ENCODE peak calls at places on chromosomes 12 and 14, in seven cellular contexts. R is ovary, H is A549, T is cardiac muscle cell, N is thyroid gland, G is neural progenitor cell, Y is kidney. P is an unnamed sample.
A peak's percentile ranks its signal among the peaks of the same experiment; 100 is the strongest.

GRCh38 chr14:50399251-50400032 is 2.8 kb upstream of the CDKL1 start:
- DNase-seq in R (peak; percentile 56), H (peak; percentile 24), T (no peak), N (peak; percentile 88), G (no peak), Y (no peak), P (no peak)

GRCh38 chr12:14663002-14663401 is 33.4 kb downstream of the GUCY2C start:
- DNase-seq in R (no peak), H (no peak), T (no peak), N (no peak), G (no peak), Y (no peak), P (no peak)

GRCh38 chr14:34069854-34070582 is 119.1 kb upstream of the EGLN3 start:
- DNase-seq in R (no peak), H (no peak), T (no peak), N (no peak), G (no peak), Y (no peak), P (no peak)

GRCh38 chr12:2233034-2233433 is 180.2 kb downstream of the CACNA1C start:
- DNase-seq in R (no peak), H (no peak), T (no peak), N (no peak), G (no peak), Y (no peak), P (no peak)

GRCh38 chr14:68986926-68987652 is 8.0 kb upstream of the ACTN1 start:
- DNase-seq in R (no peak), H (no peak), T (no peak), N (no peak), G (no peak), Y (no peak), P (no peak)

GRCh38 chr12:79522237-79522636 is 168.5 kb downstream of the PAWR start:
- DNase-seq in R (no peak), H (no peak), T (no peak), N (no peak), G (peak; percentile 37), Y (no peak), P (no peak)

GRCh38 chr12:13981296-13981962 is at the start of gene GRIN2B:
- DNase-seq in R (no peak), H (peak; percentile 53), T (peak; percentile 22), N (no peak), G (peak; percentile 58), Y (no peak), P (no peak)

GRCh38 chr12:111451649-111452129 is 46.0 kb downstream of the SH2B3 start:
- DNase-seq in R (no peak), H (peak; percentile 56), T (peak; percentile 47), N (no peak), G (peak; percentile 39), Y (no peak), P (no peak)

GRCh38 chr12:109199324-109199723 is 82.9 kb downstream of the ACACB start:
- DNase-seq in R (no peak), H (no peak), T (no peak), N (no peak), G (no peak), Y (no peak), P (no peak)

GRCh38 chr14:50805396-50805795 is 25.6 kb downstream of the NIN start:
- DNase-seq in R (no peak), H (no peak), T (no peak), N (no peak), G (no peak), Y (no peak), P (no peak)

GRCh38 chr12:14454098-14454907 is 88.8 kb downstream of the ATF7IP start:
- DNase-seq in R (no peak), H (peak; percentile 68), T (peak; percentile 70), N (no peak), G (peak; percentile 76), Y (no peak), P (no peak)

GRCh38 chr14:61536661-61537566 is 158.4 kb upstream of the HIF1A start:
- DNase-seq in R (no peak), H (peak; percentile 44), T (no peak), N (no peak), G (no peak), Y (no peak), P (no peak)
- H3K27ac ChIP-seq in R (no peak overlapping the region), H (peak overlapping the region; percentile 96), T (no peak overlapping the region), N (peak overlapping the region; percentile 93), G (no peak overlapping the region), Y (peak overlapping the region; percentile 93), P (no peak overlapping the region)

DNA sequence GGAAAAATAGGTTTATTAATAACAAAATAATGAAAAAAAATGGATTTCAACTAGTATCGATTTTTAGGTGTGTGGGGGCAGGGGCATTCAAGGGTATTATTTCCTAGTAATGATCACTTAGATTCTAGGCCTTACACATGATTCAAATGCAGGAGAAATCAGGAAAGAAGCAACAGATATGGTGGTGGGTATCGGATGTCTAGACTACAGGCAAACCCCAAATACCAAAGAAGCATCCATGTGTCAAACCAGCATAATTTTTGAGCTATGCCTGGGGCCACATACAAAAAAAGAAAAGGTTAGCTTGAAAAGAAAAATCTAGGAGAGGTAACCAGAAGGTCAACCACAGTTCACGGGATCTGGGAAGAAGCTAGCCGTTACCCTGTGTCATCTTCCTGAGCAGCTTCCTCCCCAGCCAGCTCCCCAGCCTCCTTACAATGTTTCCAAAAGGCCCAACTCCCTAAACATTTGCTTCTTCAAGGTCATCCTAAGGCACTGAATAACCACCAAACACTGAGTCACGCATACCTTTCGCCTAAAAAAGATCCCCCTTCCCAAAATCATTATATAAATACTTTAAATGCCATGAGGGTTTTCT is 3.2 kb downstream of the SINHCAF start:
- DNase-seq in R (peak; percentile 31), H (peak; percentile 43), T (peak; percentile 20), N (no peak), G (peak; percentile 33), Y (no peak), P (no peak)
- H3K4me3 ChIP-seq in R (peak overlapping the region; percentile 79), H (peak overlapping the region; percentile 86), T (peak overlapping the region; percentile 87), N (peak overlapping the region; percentile 76), G (peak overlapping the region; percentile 85), Y (peak overlapping the region; percentile 72), P (no peak overlapping the region)

GRCh38 chr14:92512807-92513203 is 776 bp upstream of the RIN3 start:
- DNase-seq in R (no peak), H (no peak), T (no peak), N (no peak), G (no peak), Y (no peak), P (no peak)
- H3K4me1 ChIP-seq in R (peaks cover 7% of the 10 kb centered on the region), H (peaks cover 37% of the 10 kb centered on the region), T (no peaks in the 10 kb centered on the region), N (peaks cover 8% of the 10 kb centered on the region), G (no peaks in the 10 kb centered on the region), Y (no peaks in the 10 kb centered on the region), P (peaks cover 7% of the 10 kb centered on the region)

GRCh38 chr12:43550831-43551270 is 1.2 kb downstream of the ADAMTS20 start:
- DNase-seq in R (no peak), H (no peak), T (peak; percentile 31), N (no peak), G (peak; percentile 41), Y (peak; percentile 61), P (no peak)

GRCh38 chr12:43551271-43551970 is 582 bp downstream of the ADAMTS20 start:
- DNase-seq in R (no peak), H (no peak), T (peak; percentile 26), N (no peak), G (peak; percentile 67), Y (peak; percentile 68), P (no peak)

GRCh38 chr12:43556057-43556456 is 4.1 kb upstream of the ADAMTS20 start:
- DNase-seq in R (no peak), H (no peak), T (no peak), N (no peak), G (no peak), Y (no peak), P (no peak)

DNA sequence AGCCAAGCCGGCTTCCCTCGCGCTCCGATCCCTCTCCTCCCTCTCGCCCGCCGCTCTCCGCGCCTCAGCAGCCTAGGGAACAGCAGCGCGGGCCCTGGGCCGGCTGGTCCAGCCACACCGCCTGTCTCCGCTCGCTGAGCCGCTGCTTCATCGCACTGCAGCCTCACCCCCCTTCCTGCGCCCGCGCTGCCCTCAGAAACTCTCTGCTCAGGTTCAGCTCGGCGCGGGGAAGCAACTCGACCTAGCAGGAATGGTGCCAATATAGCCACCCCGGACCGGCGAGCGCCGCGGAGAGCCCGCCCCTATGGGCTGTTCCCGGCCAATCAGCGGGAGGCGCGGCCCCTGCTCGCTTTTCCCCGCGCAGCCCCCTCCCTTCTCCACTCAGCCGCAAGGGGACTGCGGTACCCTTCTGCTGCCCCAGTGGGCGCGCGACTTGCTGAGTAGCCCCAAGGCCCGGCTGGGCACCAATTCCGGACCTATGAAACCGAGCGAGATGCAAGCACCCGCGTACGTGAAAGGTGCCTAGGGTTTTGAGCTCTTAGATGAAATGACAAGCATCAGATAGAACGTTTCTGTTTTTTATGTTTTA is at the start of gene ADAMTS20:
- DNase-seq in R (no peak), H (no peak), T (peak; percentile 71), N (no peak), G (peak; percentile 96), Y (peak; percentile 51), P (no peak)
- H3K27ac ChIP-seq in R (no peak within 1 kb of the TSS), H (no peak within 1 kb of the TSS), T (no peak within 1 kb of the TSS), N (no peak within 1 kb of the TSS), G (no peak within 1 kb of the TSS), Y (no peak within 1 kb of the TSS), P (no peak within 1 kb of the TSS)

DNA sequence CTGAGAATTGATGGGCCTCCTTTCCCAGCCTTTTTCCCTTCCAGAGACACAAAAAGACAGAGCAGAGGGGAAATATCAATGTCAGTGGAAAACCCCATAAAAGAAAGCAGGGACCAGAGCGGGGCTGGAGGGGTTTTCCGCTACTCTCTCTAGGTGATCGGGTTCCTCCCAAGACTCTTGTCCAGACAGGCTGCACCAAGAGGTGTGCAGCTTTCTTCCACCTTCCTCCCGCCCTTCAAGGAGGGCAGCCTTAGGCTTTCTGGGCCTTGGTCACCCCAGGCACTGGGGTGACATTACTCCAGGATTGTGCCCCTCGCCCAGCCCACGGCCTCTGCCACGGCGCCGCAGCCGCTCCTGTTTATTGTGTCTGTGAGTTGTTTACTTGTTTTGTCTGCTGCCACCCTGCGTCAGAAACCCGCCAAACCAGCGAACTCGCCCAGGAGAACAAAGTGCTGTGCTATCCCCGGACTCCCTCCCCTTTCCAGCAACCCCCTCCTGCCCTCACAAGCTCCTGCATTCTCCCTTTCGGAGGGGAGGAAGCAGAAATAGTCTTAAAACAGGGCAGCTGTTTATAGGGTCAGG is 6.7 kb upstream of the HOXC6 start:
- DNase-seq in R (peak; percentile 47), H (peak; percentile 45), T (no peak), N (no peak), G (peak; percentile 74), Y (peak; percentile 84), P (peak; percentile 78)
- H3K4me3 ChIP-seq in R (peak overlapping the region; percentile 17), H (no peak overlapping the region), T (no peak overlapping the region), N (no peak overlapping the region), G (no peak overlapping the region), Y (peak overlapping the region; percentile 7), P (peak overlapping the region; percentile 68)

DNA sequence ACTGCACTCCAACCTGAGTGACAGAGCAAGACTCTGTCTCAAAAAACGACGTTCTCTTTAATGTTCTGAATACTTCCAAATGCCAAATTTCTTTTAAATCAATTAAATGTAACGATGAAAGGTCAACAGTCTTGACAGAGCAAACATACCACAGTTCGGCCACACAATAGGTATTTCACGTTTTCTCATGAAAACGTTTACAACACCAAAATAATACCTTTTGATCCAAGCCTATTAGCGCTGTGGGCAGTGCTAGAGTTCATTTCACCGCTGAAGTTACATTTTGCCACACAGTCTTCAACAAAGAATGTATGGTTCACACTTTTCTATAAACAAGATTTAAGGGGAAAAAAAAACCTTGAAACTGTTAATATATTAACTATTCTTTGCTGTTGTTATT is 122.1 kb downstream of the MED13L start:
- DNase-seq in R (no peak), H (no peak), T (no peak), N (no peak), G (no peak), Y (no peak), P (no peak)
- H3K4me1 ChIP-seq in R (peaks cover 11% of the 10 kb centered on the region), H (peaks cover 52% of the 10 kb centered on the region), T (peaks cover 66% of the 10 kb centered on the region), N (peaks cover 63% of the 10 kb centered on the region), G (peaks cover 85% of the 10 kb centered on the region), Y (peaks cover 4% of the 10 kb centered on the region), P (peaks cover 87% of the 10 kb centered on the region)